ENCODE peak calls at places on chromosomes 12 and 14, in seven cellular contexts. A is IMR-90, L is mesendoderm, C is H9, V is H1, B is mesenchymal stem cell, U is neuronal stem cell. T is an unnamed sample.

GRCh38 chr12:97082029-97082428 is 175.0 kb downstream of the NEDD1 start:
- DNase-seq in A (no peak), L (no peak), C (no peak), V (no peak), B (no peak), U (no peak), T (no peak)

GRCh38 chr12:60148831-60149230 is 553.0 kb downstream of the SLC16A7 start:
- DNase-seq in A (peak; percentile 87), L (no peak), C (no peak), V (no peak), B (peak; percentile 58), U (no peak), T (peak; percentile 45)

GRCh38 chr12:89345830-89346740 is 6.2 kb downstream of the DUSP6 start:
- DNase-seq in A (peak; percentile 64), L (peak; percentile 96), C (peak; percentile 92), V (peak; percentile 75), B (peak; percentile 89), U (peak; percentile 67), T (peak; percentile 49)

GRCh38 chr12:47022296-47022695 is 57.1 kb upstream of the PCED1B start:
- DNase-seq in A (peak; percentile 82), L (no peak), C (no peak), V (no peak), B (peak; percentile 70), U (no peak), T (peak; percentile 23)

GRCh38 chr12:80269953-80270552 is 170.7 kb downstream of the OTOGL start:
- DNase-seq in A (peak; percentile 60), L (peak; percentile 54), C (no peak), V (no peak), B (peak; percentile 59), U (peak; percentile 35), T (peak; percentile 69)

GRCh38 chr14:56592746-56593544 is 13.3 kb downstream of the TMEM260 start:
- DNase-seq in A (no peak), L (no peak), C (no peak), V (no peak), B (no peak), U (no peak), T (no peak)

GRCh38 chr12:6229224-6229748 is 29.1 kb downstream of the CD9 start:
- DNase-seq in A (no peak), L (no peak), C (no peak), V (no peak), B (no peak), U (no peak), T (peak; percentile 66)

GRCh38 chr12:12128665-12129064 is 57.9 kb downstream of the BCL2L14 start:
- DNase-seq in A (no peak), L (no peak), C (no peak), V (no peak), B (no peak), U (no peak), T (no peak)

GRCh38 chr12:107957459-107957858 is 171.6 kb upstream of the WSCD2 start:
- DNase-seq in A (no peak), L (no peak), C (no peak), V (no peak), B (no peak), U (no peak), T (no peak)

GRCh38 chr12:101935769-101936741 is 58.7 kb downstream of the DRAM1 start:
- DNase-seq in A (peak; percentile 99), L (peak; percentile 86), C (no peak), V (no peak), B (peak; percentile 94), U (no peak), T (peak; percentile 60)

GRCh38 chr14:87522575-87522974 is 470.4 kb downstream of the GALC start:
- DNase-seq in A (no peak), L (peak; percentile 89), C (peak; percentile 80), V (peak; percentile 53), B (no peak), U (no peak), T (no peak)

GRCh38 chr12:28017126-28017872 is 44.8 kb upstream of the PTHLH start:
- DNase-seq in A (no peak), L (no peak), C (no peak), V (no peak), B (no peak), U (no peak), T (no peak)

GRCh38 chr12:65200007-65200665 is 30.8 kb downstream of the LEMD3 start:
- DNase-seq in A (peak; percentile 13), L (no peak), C (no peak), V (no peak), B (no peak), U (no peak), T (no peak)

GRCh38 chr12:95336387-95337067 is 118.9 kb downstream of the VEZT start:
- DNase-seq in A (peak; percentile 85), L (peak; percentile 94), C (peak; percentile 91), V (peak; percentile 74), B (peak; percentile 83), U (peak; percentile 77), T (peak; percentile 49)

GRCh38 chr12:95337176-95337575 is 119.6 kb downstream of the VEZT start:
- DNase-seq in A (peak; percentile 12), L (no peak), C (no peak), V (no peak), B (no peak), U (no peak), T (no peak)

GRCh38 chr12:95339086-95339788 is 121.6 kb downstream of the VEZT start:
- DNase-seq in A (no peak), L (no peak), C (no peak), V (no peak), B (no peak), U (no peak), T (no peak)

GRCh38 chr12:95343461-95344230 is 126.0 kb downstream of the VEZT start:
- DNase-seq in A (no peak), L (no peak), C (no peak), V (no peak), B (no peak), U (no peak), T (no peak)

GRCh38 chr12:95342008-95342407 is 124.4 kb downstream of the VEZT start:
- DNase-seq in A (no peak), L (no peak), C (no peak), V (no peak), B (no peak), U (no peak), T (no peak)
- H2AK5ac ChIP-seq in A (no peak overlapping the region), L (no peak overlapping the region), C (no peak overlapping the region), V (no peak overlapping the region), B (no peak overlapping the region), U (no peak overlapping the region), T (no peak overlapping the region)

GRCh38 chr14:95113476-95113875 is 43.9 kb downstream of the DICER1 start:
- DNase-seq in A (no peak), L (no peak), C (no peak), V (no peak), B (no peak), U (no peak), T (no peak)

GRCh38 chr14:95119336-95119735 is 38.0 kb downstream of the DICER1 start:
- DNase-seq in A (no peak), L (no peak), C (no peak), V (no peak), B (no peak), U (no peak), T (no peak)

GRCh38 chr14:95123895-95124579 is 33.3 kb downstream of the DICER1 start:
- DNase-seq in A (no peak), L (no peak), C (no peak), V (no peak), B (no peak), U (no peak), T (no peak)

GRCh38 chr14:95121911-95122696 is 35.2 kb downstream of the DICER1 start:
- DNase-seq in A (no peak), L (no peak), C (no peak), V (no peak), B (no peak), U (no peak), T (no peak)

DNA sequence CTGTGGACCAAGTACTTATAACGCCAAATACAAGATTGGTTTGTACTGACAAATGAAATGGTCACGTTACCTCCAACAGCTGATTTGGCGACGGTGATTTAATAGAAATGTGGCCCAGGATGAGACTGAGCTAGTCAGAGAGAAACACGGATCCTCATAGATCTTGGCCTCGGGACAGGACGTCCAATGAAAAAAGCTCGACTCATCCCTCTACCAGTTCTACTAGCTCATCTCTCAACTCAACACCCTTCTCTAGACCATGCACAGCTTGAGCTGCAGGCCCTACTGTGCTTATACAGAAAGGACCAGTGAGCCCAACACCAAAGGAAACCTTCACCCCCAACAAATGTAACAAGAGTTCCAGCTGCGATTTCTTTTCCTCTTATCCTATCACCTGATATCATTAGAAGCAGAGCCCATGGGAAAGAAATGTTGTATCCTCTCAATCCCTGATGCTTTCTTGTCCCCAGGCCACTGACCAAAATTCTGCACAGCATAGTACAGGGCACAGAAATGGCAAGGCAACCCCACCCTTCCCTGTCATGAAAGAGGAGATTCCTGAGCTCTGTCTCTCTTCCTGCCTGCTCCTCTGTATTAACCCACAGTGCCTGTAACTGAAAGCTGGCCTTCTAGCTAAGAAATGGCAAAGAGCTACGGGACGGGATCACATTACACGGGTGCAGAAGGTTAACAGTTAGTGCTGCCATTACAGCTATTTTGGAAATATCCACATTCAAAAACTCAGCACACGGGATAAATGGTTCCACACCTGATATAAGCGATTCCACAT is 39.2 kb downstream of the DICER1 start:
- DNase-seq in A (peak; percentile 8), L (no peak), C (no peak), V (no peak), B (no peak), U (no peak), T (no peak)
- H3K23ac ChIP-seq in A (no peak overlapping the region), L (no peak overlapping the region), C (no peak overlapping the region), V (no peak overlapping the region), B (no peak overlapping the region), U (no peak overlapping the region), T (no peak overlapping the region)

GRCh38 chr12:109820921-109821381 is 12.2 kb downstream of the TRPV4 start:
- DNase-seq in A (no peak), L (no peak), C (no peak), V (no peak), B (no peak), U (no peak), T (peak; percentile 10)

GRCh38 chr12:109822951-109823411 is 10.2 kb downstream of the TRPV4 start:
- DNase-seq in A (no peak), L (no peak), C (no peak), V (no peak), B (no peak), U (no peak), T (no peak)

GRCh38 chr12:109822416-109822815 is 10.8 kb downstream of the TRPV4 start:
- DNase-seq in A (no peak), L (no peak), C (no peak), V (no peak), B (no peak), U (no peak), T (no peak)

GRCh38 chr12:109824731-109825130 is 8.5 kb downstream of the TRPV4 start:
- DNase-seq in A (no peak), L (no peak), C (no peak), V (no peak), B (no peak), U (no peak), T (no peak)

DNA sequence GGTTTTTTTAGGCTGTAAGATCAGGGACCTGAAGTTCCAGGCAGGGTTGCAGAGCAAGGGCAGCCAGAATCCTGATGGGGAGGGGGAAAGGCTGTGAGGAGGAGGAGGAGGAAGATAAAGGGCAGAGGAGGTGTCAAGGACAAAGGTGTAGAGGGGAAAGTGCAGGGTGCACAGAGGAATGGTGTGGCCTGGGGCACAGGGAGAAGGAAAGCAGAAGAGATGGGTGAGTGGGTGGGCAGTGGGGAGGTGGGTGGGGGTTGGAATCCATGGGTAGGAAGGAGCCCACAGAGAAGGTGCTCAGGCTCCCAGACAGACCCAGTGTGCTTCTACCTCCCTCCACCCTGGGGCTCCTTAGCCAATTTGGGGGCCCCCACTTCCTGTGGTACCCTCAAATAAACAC is 11.2 kb downstream of the TRPV4 start:
- DNase-seq in A (no peak), L (no peak), C (no peak), V (no peak), B (no peak), U (no peak), T (no peak)
- H2AK5ac ChIP-seq in A (no peak overlapping the region), L (no peak overlapping the region), C (no peak overlapping the region), V (no peak overlapping the region), B (no peak overlapping the region), U (no peak overlapping the region), T (no peak overlapping the region)

GRCh38 chr12:87597114-87597513 is 432.1 kb downstream of the C12orf50 start:
- DNase-seq in A (no peak), L (no peak), C (no peak), V (no peak), B (no peak), U (no peak), T (no peak)
- H3K23ac ChIP-seq in A (no peak overlapping the region), L (no peak overlapping the region), C (no peak overlapping the region), V (no peak overlapping the region), B (no peak overlapping the region), U (no peak overlapping the region), T (no peak overlapping the region)

T was measured in trophoblast cell.